ENCODE peak calls at places on chromosomes 11 and 22, in five cellular contexts. One of them, this sample, is unnamed.

GRCh38 chr11:115348404-115348803 is 155.8 kb downstream of the CADM1 start:
- DNase-seq in AG10803: no peak
- DNase-seq in fibroblast of mammary gland: no peak
- DNase-seq in sigmoid colon: no peak
- DNase-seq in AG09309: no peak
- DNase-seq in this sample: no peak

GRCh38 chr11:88206746-88207145 is 31.5 kb upstream of the RAB38 start:
- DNase-seq in sigmoid colon: no peak
- DNase-seq in AG09309: no peak
- DNase-seq in AG10803: peak; percentile 24
- DNase-seq in fibroblast of mammary gland: peak; percentile 28
- DNase-seq in this sample: no peak

GRCh38 chr11:129828301-129828836 is 12.7 kb downstream of the TMEM45B start:
- DNase-seq in sigmoid colon: no peak
- DNase-seq in AG09309: no peak
- DNase-seq in AG10803: no peak
- DNase-seq in fibroblast of mammary gland: no peak
- DNase-seq in this sample: no peak

GRCh38 chr22:32775957-32776356 is 25.5 kb upstream of the TIMP3 start:
- DNase-seq in sigmoid colon: no peak
- DNase-seq in AG09309: no peak
- DNase-seq in fibroblast of mammary gland: no peak
- DNase-seq in AG10803: no peak
- DNase-seq in this sample: peak; percentile 36

GRCh38 chr11:80593981-80594380 is 1153.2 kb upstream of the TENM4 start:
- DNase-seq in AG10803: peak; percentile 11
- DNase-seq in AG09309: no peak
- DNase-seq in fibroblast of mammary gland: peak; percentile 21
- DNase-seq in sigmoid colon: no peak
- DNase-seq in this sample: no peak

GRCh38 chr11:1126491-1126926 is 31.2 kb upstream of the MUC5AC start:
- DNase-seq in sigmoid colon: peak; percentile 40
- DNase-seq in fibroblast of mammary gland: no peak
- DNase-seq in AG10803: no peak
- DNase-seq in AG09309: no peak
- DNase-seq in this sample: no peak

GRCh38 chr11:12207384-12208150 is 97.2 kb downstream of the MICAL2 start:
- DNase-seq in AG10803: peak; percentile 35
- DNase-seq in sigmoid colon: no peak
- DNase-seq in AG09309: no peak
- DNase-seq in fibroblast of mammary gland: peak; percentile 90
- DNase-seq in this sample: no peak

GRCh38 chr11:11857769-11858168 is 16.0 kb downstream of the USP47 start:
- DNase-seq in fibroblast of mammary gland: no peak
- DNase-seq in AG10803: no peak
- DNase-seq in sigmoid colon: no peak
- DNase-seq in AG09309: no peak
- DNase-seq in this sample: no peak

GRCh38 chr22:20549232-20549841 is 41.9 kb downstream of the MED15 start:
- DNase-seq in AG09309: no peak
- DNase-seq in fibroblast of mammary gland: peak; percentile 51
- DNase-seq in sigmoid colon: peak; percentile 76
- DNase-seq in AG10803: no peak
- DNase-seq in this sample: peak; percentile 51

GRCh38 chr22:36738416-36739020 is 35.0 kb upstream of the CACNG2 start:
- DNase-seq in fibroblast of mammary gland: no peak
- DNase-seq in AG09309: no peak
- DNase-seq in AG10803: no peak
- DNase-seq in sigmoid colon: peak; percentile 26
- DNase-seq in this sample: peak; percentile 24

GRCh38 chr11:819129-819931 is 616 bp downstream of the PNPLA2 start:
- DNase-seq in AG10803: peak; percentile 86
- DNase-seq in fibroblast of mammary gland: peak; percentile 71
- DNase-seq in sigmoid colon: peak; percentile 97
- DNase-seq in AG09309: no peak
- DNase-seq in this sample: peak; percentile 99

GRCh38 chr11:104623518-104623917 is 274.7 kb downstream of the CASP12 start:
- DNase-seq in AG09309: no peak
- DNase-seq in AG10803: peak; percentile 22
- DNase-seq in fibroblast of mammary gland: peak; percentile 59
- DNase-seq in sigmoid colon: no peak
- DNase-seq in this sample: no peak
- H3K4me3 ChIP-seq in AG09309: no peak overlapping the region
- H3K4me3 ChIP-seq in AG10803: no peak overlapping the region
- H3K4me3 ChIP-seq in fibroblast of mammary gland: no peak overlapping the region
- H3K4me3 ChIP-seq in sigmoid colon: no peak overlapping the region
- H3K4me3 ChIP-seq in this sample: no peak overlapping the region

GRCh38 chr22:39039306-39040126 is 1.1 kb upstream of the APOBEC3F start:
- DNase-seq in AG09309: no peak
- DNase-seq in fibroblast of mammary gland: no peak
- DNase-seq in AG10803: no peak
- DNase-seq in sigmoid colon: no peak
- DNase-seq in this sample: no peak

GRCh38 chr22:39041908-39042307 is 1.2 kb downstream of the APOBEC3F start:
- DNase-seq in fibroblast of mammary gland: no peak
- DNase-seq in AG09309: no peak
- DNase-seq in sigmoid colon: no peak
- DNase-seq in AG10803: no peak
- DNase-seq in this sample: no peak
- H3K4me3 ChIP-seq in fibroblast of mammary gland: no peak overlapping the region
- H3K4me3 ChIP-seq in AG09309: no peak overlapping the region
- H3K4me3 ChIP-seq in sigmoid colon: no peak overlapping the region
- H3K4me3 ChIP-seq in AG10803: no peak overlapping the region
- H3K4me3 ChIP-seq in this sample: no peak overlapping the region

GRCh38 chr11:117933930-117934329 is 4.7 kb upstream of the TMPRSS13 start:
- DNase-seq in sigmoid colon: no peak
- DNase-seq in AG10803: no peak
- DNase-seq in AG09309: no peak
- DNase-seq in fibroblast of mammary gland: no peak
- DNase-seq in this sample: peak; percentile 71

GRCh38 chr11:117931971-117932370 is 2.8 kb upstream of the TMPRSS13 start:
- DNase-seq in sigmoid colon: peak; percentile 62
- DNase-seq in AG10803: no peak
- DNase-seq in fibroblast of mammary gland: no peak
- DNase-seq in AG09309: no peak
- DNase-seq in this sample: no peak

GRCh38 chr11:117932426-117932825 is 3.2 kb upstream of the TMPRSS13 start:
- DNase-seq in sigmoid colon: peak; percentile 54
- DNase-seq in fibroblast of mammary gland: no peak
- DNase-seq in AG09309: no peak
- DNase-seq in AG10803: no peak
- DNase-seq in this sample: peak; percentile 40

GRCh38 chr11:117933475-117933874 is 4.3 kb upstream of the TMPRSS13 start:
- DNase-seq in AG09309: no peak
- DNase-seq in AG10803: no peak
- DNase-seq in fibroblast of mammary gland: no peak
- DNase-seq in sigmoid colon: no peak
- DNase-seq in this sample: no peak

DNA sequence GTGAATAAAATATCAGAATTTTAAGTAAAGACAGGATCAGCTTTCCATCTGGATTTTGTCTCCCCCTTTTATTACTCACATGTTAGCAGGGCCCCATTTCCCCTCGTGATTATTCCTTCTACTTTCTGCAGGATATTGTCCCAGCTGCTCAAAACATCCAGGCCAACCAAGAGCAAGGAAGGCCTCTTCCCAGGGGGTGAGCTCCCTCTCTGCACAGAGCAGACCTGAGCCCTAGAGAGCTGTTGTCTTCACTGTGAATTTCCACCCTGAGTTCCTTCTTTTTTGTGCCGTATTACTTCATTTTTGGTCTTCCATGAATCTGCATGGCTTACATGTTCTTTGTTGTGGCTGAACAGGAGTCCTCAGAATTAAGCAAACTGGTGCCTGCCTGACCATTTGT is 3.8 kb upstream of the TMPRSS13 start:
- DNase-seq in sigmoid colon: peak; percentile 50
- DNase-seq in AG10803: no peak
- DNase-seq in AG09309: no peak
- DNase-seq in fibroblast of mammary gland: no peak
- DNase-seq in this sample: peak; percentile 52
- H3K4me3 ChIP-seq in sigmoid colon: no peak overlapping the region
- H3K4me3 ChIP-seq in AG10803: no peak overlapping the region
- H3K4me3 ChIP-seq in AG09309: no peak overlapping the region
- H3K4me3 ChIP-seq in fibroblast of mammary gland: no peak overlapping the region
- H3K4me3 ChIP-seq in this sample: no peak overlapping the region

GRCh38 chr11:66866420-66867010 is 9.7 kb downstream of the LRFN4 start:
- DNase-seq in AG09309: no peak
- DNase-seq in sigmoid colon: no peak
- DNase-seq in AG10803: no peak
- DNase-seq in fibroblast of mammary gland: no peak
- DNase-seq in this sample: peak; percentile 43

GRCh38 chr11:66866007-66866406 is 9.1 kb downstream of the LRFN4 start:
- DNase-seq in sigmoid colon: no peak
- DNase-seq in fibroblast of mammary gland: no peak
- DNase-seq in AG09309: no peak
- DNase-seq in AG10803: no peak
- DNase-seq in this sample: no peak

GRCh38 chr11:66863428-66864125 is 6.7 kb downstream of the LRFN4 start:
- DNase-seq in fibroblast of mammary gland: no peak
- DNase-seq in sigmoid colon: no peak
- DNase-seq in AG09309: no peak
- DNase-seq in AG10803: no peak
- DNase-seq in this sample: no peak

GRCh38 chr11:66864172-66864901 is 7.5 kb downstream of the LRFN4 start:
- DNase-seq in AG10803: no peak
- DNase-seq in fibroblast of mammary gland: no peak
- DNase-seq in sigmoid colon: no peak
- DNase-seq in AG09309: no peak
- DNase-seq in this sample: peak; percentile 60

DNA sequence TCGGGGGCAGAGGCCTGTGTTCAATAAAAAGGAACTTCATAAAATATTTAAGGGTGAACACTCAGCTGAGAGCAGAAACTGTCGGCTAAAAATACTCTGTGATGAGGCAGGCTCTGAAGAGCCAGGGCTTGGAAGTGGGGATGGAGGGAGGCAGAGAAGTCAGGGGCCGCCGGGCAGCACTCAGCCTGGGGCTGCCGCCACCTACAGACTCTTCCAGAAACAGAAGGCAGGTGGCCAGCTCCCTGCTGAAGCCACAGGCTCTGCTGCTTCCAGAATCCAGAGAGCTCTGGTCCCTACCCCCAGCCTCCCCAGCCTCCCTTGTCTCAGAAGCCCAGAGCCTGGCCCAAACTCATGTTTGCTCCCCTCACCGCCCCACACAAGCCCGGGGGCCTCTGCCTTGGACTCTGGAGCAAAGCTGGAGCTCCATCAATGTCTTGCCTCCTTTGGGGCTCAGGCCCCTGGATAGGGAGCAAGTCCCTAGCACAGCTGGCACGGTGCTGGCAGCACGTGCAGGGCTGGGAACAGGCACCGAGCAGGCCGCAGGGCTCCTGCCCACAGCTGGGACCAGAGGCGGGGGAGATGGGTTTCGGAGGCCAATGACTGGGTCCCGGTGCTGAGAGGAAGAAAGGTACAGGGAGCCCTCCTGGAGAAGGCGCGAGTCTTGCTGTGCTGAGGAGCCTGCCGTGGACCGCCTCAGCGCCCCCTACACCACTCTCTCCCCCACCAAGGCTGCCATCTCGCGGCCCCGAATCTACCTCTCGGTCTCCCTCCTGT is 8.2 kb downstream of the LRFN4 start:
- DNase-seq in AG10803: no peak
- DNase-seq in AG09309: no peak
- DNase-seq in sigmoid colon: no peak
- DNase-seq in fibroblast of mammary gland: no peak
- DNase-seq in this sample: peak; percentile 67
- H3K4me3 ChIP-seq in AG10803: no peak overlapping the region
- H3K4me3 ChIP-seq in AG09309: no peak overlapping the region
- H3K4me3 ChIP-seq in sigmoid colon: no peak overlapping the region
- H3K4me3 ChIP-seq in fibroblast of mammary gland: no peak overlapping the region
- H3K4me3 ChIP-seq in this sample: no peak overlapping the region

GRCh38 chr22:47390026-47390970 is 627.8 kb downstream of the TBC1D22A start:
- DNase-seq in sigmoid colon: peak; percentile 40
- DNase-seq in fibroblast of mammary gland: no peak
- DNase-seq in AG09309: no peak
- DNase-seq in AG10803: no peak
- DNase-seq in this sample: no peak
- H3K4me3 ChIP-seq in sigmoid colon: no peak overlapping the region
- H3K4me3 ChIP-seq in fibroblast of mammary gland: no peak overlapping the region
- H3K4me3 ChIP-seq in AG09309: no peak overlapping the region
- H3K4me3 ChIP-seq in AG10803: no peak overlapping the region
- H3K4me3 ChIP-seq in this sample: no peak overlapping the region

GRCh38 chr11:75273989-75274391 is 33.4 kb downstream of the TPBGL start:
- DNase-seq in AG09309: no peak
- DNase-seq in AG10803: no peak
- DNase-seq in fibroblast of mammary gland: no peak
- DNase-seq in sigmoid colon: peak; percentile 55
- DNase-seq in this sample: no peak

GRCh38 chr11:75273331-75273988 is 32.9 kb downstream of the TPBGL start:
- DNase-seq in AG09309: no peak
- DNase-seq in sigmoid colon: peak; percentile 56
- DNase-seq in AG10803: no peak
- DNase-seq in fibroblast of mammary gland: no peak
- DNase-seq in this sample: no peak

GRCh38 chr11:75271730-75272129 is 31.2 kb downstream of the TPBGL start:
- DNase-seq in AG09309: no peak
- DNase-seq in sigmoid colon: peak; percentile 53
- DNase-seq in fibroblast of mammary gland: no peak
- DNase-seq in AG10803: no peak
- DNase-seq in this sample: no peak

GRCh38 chr11:75272391-75272790 is 31.8 kb downstream of the TPBGL start:
- DNase-seq in sigmoid colon: peak; percentile 18
- DNase-seq in AG09309: no peak
- DNase-seq in AG10803: no peak
- DNase-seq in fibroblast of mammary gland: no peak
- DNase-seq in this sample: no peak

GRCh38 chr11:75272821-75273301 is 32.3 kb downstream of the TPBGL start:
- DNase-seq in AG10803: no peak
- DNase-seq in sigmoid colon: peak; percentile 52
- DNase-seq in fibroblast of mammary gland: no peak
- DNase-seq in AG09309: no peak
- DNase-seq in this sample: no peak
- H3K4me3 ChIP-seq in AG10803: no peak overlapping the region
- H3K4me3 ChIP-seq in sigmoid colon: no peak overlapping the region
- H3K4me3 ChIP-seq in fibroblast of mammary gland: no peak overlapping the region
- H3K4me3 ChIP-seq in AG09309: no peak overlapping the region
- H3K4me3 ChIP-seq in this sample: no peak overlapping the region

DNA sequence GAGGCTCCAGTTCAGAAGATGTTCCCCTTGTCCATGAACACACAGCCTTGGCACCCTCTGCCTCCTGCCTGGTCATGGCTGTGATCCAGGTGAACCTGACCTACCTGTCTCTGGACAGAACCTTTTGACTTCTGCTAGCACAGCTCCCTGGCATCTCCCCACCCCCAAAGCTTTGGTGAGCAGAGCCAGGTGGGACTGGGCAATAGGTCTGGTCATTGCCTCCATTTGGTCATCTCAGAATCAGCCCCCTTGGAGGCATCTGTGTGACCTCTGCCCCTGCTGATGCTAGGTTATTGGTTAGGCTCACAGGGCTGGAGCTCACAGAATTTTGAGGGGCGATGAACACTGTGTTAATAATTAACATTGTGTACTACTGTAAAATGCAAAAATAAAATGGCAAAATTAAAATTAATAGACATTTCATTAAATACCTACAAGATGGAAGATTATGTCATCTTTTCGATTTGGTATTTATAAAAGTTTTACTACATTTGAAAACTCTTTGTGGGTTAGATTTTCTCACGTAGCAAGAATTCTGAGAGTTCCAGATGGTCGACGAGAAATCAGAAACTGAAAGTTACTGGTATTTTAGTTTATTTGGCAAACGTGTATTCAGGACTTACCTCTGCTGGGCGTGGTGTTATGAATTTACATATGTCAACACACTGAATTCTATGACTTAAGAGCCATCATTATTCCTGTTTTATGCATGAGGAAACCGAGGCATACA is 8.3 kb upstream of the KIAA0930 start:
- DNase-seq in AG10803: peak; percentile 39
- DNase-seq in AG09309: no peak
- DNase-seq in sigmoid colon: no peak
- DNase-seq in fibroblast of mammary gland: no peak
- DNase-seq in this sample: no peak
- H3K4me3 ChIP-seq in AG10803: no peak overlapping the region
- H3K4me3 ChIP-seq in AG09309: no peak overlapping the region
- H3K4me3 ChIP-seq in sigmoid colon: no peak overlapping the region
- H3K4me3 ChIP-seq in fibroblast of mammary gland: no peak overlapping the region
- H3K4me3 ChIP-seq in this sample: no peak overlapping the region